ENCODE peak calls at places on chromosomes 16 and 17, in seven cellular contexts. V, S, A, X, G, L and J are unnamed samples.

GRCh38 chr16:50467943-50468748 is 80.0 kb upstream of the NKD1 start:
- DNase-seq in V (no peak), S (peak; percentile 25), A (no peak), X (no peak), G (peak; percentile 69), L (no peak), J (peak; percentile 13)

GRCh38 chr16:26317885-26318284 is 626.1 kb downstream of the HS3ST4 start:
- DNase-seq in V (no peak), S (no peak), A (no peak), X (no peak), G (no peak), L (no peak), J (no peak)

GRCh38 chr17:39517224-39517623 is 55.9 kb downstream of the CDK12 start:
- DNase-seq in V (no peak), S (no peak), A (no peak), X (no peak), G (no peak), L (no peak), J (no peak)

GRCh38 chr17:30221346-30221745 is 14.2 kb downstream of the SLC6A4 start:
- DNase-seq in V (no peak), S (no peak), A (no peak), X (no peak), G (no peak), L (no peak), J (no peak)

GRCh38 chr16:11047939-11048500 is 103.7 kb downstream of the CLEC16A start:
- DNase-seq in V (no peak), S (no peak), A (peak; percentile 24), X (no peak), G (no peak), L (peak; percentile 8), J (no peak)

GRCh38 chr17:46772013-46772878 is 46.2 kb downstream of the WNT3 start:
- DNase-seq in V (no peak), S (peak; percentile 49), A (no peak), X (no peak), G (no peak), L (no peak), J (no peak)

GRCh38 chr17:57637668-57638010 is 107.5 kb downstream of the CCDC182 start:
- DNase-seq in V (no peak), S (no peak), A (no peak), X (no peak), G (no peak), L (no peak), J (no peak)

GRCh38 chr17:40772101-40772500 is at the start of gene KRT26:
- DNase-seq in V (no peak), S (no peak), A (no peak), X (no peak), G (no peak), L (no peak), J (no peak)

GRCh38 chr17:80068301-80069160 is 32.1 kb downstream of the CCDC40 start:
- DNase-seq in V (no peak), S (no peak), A (peak; percentile 35), X (no peak), G (peak; percentile 44), L (peak; percentile 77), J (no peak)

GRCh38 chr17:81518113-81518784 is 5.7 kb upstream of the ACTG1 start:
- DNase-seq in V (no peak), S (no peak), A (no peak), X (no peak), G (no peak), L (no peak), J (peak; percentile 51)

GRCh38 chr16:53770641-53771040 is 66.7 kb downstream of the FTO start:
- DNase-seq in V (no peak), S (no peak), A (no peak), X (no peak), G (no peak), L (no peak), J (no peak)

GRCh38 chr16:83300326-83300725 is 507.5 kb upstream of the HSBP1 start:
- DNase-seq in V (no peak), S (no peak), A (no peak), X (no peak), G (peak; percentile 10), L (no peak), J (no peak)

GRCh38 chr17:28750178-28751047 is 6.6 kb downstream of the TRAF4 start:
- DNase-seq in V (peak; percentile 81), S (peak; percentile 93), A (peak; percentile 91), X (peak; percentile 85), G (peak; percentile 87), L (peak; percentile 96), J (peak; percentile 95)

GRCh38 chr17:34580685-34581445 is 1.5 kb downstream of the TMEM132E start:
- DNase-seq in V (no peak), S (no peak), A (no peak), X (no peak), G (peak; percentile 43), L (no peak), J (no peak)

GRCh38 chr17:34248807-34249496 is 6.1 kb upstream of the CCL2 start:
- DNase-seq in V (no peak), S (peak; percentile 88), A (no peak), X (no peak), G (no peak), L (no peak), J (no peak)

GRCh38 chr16:69113216-69113615 is 7.8 kb downstream of the HAS3 start:
- DNase-seq in V (no peak), S (no peak), A (no peak), X (no peak), G (no peak), L (no peak), J (no peak)

GRCh38 chr16:57807968-57808528 is 5.8 kb upstream of the KIFC3 start:
- DNase-seq in V (peak; percentile 56), S (peak; percentile 95), A (peak; percentile 54), X (peak; percentile 59), G (peak; percentile 70), L (peak; percentile 89), J (peak; percentile 63)

GRCh38 chr16:55329791-55330190 is 5.8 kb downstream of the IRX6 start:
- DNase-seq in V (no peak), S (no peak), A (no peak), X (no peak), G (no peak), L (no peak), J (no peak)

GRCh38 chr17:71905632-71906031 is 215.2 kb upstream of the SOX9 start:
- DNase-seq in V (no peak), S (peak; percentile 5), A (no peak), X (no peak), G (no peak), L (no peak), J (no peak)

GRCh38 chr16:56983211-56983751 is 6.1 kb upstream of the NLRC5 start:
- DNase-seq in V (no peak), S (no peak), A (no peak), X (no peak), G (no peak), L (no peak), J (no peak)

GRCh38 chr17:63698886-63699637 is 863 bp downstream of the LIMD2 start:
- DNase-seq in V (peak; percentile 92), S (peak; percentile 98), A (no peak), X (no peak), G (peak; percentile 55), L (peak; percentile 79), J (peak; percentile 95)
- H3K4me3 ChIP-seq in V (peak overlapping the region; percentile 81), S (peak overlapping the region; percentile 76), A (peak overlapping the region; percentile 27), X (peak overlapping the region; percentile 60), G (peak overlapping the region; percentile 63), L (peak overlapping the region; percentile 73), J (peak overlapping the region; percentile 87)

DNA sequence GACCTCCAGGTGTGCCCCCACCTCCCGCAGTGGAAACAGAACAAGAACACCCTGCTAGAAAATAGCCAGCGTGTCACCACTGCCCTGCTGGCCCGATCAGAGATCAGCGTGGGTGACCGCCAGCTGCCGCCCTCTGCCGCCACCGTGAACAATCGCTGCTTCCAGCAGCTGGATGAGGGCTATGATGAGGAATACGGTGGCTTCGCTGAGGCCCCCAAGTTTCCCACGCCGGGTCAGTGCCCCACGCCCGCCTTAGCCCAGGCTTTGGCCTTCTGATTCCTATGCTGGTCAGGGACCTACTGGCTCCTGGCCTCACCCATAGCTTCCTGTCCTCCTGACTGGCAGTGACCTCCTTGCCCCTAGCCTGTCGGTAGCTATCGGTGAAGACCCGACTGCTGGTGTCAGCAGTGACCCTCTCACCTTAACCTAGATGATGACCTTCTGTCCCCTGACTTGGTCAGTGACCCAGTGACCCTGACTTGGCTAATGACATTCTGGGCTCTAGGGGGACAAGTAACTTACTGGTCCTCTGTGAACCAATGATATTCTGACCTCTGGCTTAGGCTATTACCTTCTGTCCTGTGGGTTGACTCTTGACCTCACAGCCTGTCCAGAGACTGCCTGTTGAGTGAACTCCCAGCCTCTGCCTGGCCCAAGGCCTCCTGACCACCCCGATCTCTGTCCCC is 2.4 kb downstream of the SPATA20 start:
- DNase-seq in V (no peak), S (no peak), A (no peak), X (no peak), G (no peak), L (no peak), J (no peak)
- TF ChIP-seq CTCF in V (no peak), S (no peak), A (no peak), X (no peak), G (no peak), L (no peak), J (no peak)

DNA sequence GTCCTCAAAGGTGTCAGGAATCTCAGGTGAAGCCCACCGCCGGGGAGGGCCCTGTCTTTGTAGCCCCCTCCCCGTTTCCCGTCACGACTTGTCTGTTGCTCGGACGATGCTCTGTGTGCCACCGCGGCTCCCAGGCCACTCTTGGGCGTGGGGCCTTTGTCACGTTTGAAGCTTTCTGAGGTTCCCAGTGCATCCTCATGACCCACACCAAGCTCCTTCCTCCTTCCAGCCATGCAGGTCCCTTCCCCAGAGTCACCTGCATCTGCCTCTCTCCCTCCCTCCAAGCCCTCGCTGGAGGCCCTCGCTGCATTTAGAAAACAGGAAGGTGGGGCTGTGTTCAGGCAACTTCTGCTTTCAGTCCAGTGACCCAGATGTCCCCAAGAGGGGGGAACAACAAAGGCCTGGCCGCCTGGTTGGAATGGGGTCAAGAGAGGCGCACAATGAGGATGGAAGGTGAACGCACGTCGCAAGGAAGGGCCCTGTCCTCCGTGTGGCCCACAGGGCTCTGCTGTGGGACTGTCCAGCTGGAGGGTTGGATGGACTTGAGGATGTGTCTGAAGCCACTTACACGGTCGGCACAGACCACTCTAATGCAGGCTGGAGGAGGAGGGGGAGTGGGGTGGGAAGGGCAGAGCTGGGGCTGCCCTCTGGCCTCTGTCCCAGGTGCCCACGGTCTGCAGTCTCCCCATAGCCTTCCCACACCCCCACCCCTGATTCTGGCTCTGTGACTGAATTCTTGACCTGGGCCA is 59.8 kb downstream of the OR1D5 start:
- DNase-seq in V (no peak), S (peak; percentile 45), A (no peak), X (no peak), G (no peak), L (no peak), J (peak; percentile 73)
- H3K4me3 ChIP-seq in V (peak overlapping the region; percentile 84), S (no peak overlapping the region), A (peak overlapping the region; percentile 7), X (peak overlapping the region; percentile 9), G (no peak overlapping the region), L (peak overlapping the region; percentile 49), J (peak overlapping the region; percentile 18)

DNA sequence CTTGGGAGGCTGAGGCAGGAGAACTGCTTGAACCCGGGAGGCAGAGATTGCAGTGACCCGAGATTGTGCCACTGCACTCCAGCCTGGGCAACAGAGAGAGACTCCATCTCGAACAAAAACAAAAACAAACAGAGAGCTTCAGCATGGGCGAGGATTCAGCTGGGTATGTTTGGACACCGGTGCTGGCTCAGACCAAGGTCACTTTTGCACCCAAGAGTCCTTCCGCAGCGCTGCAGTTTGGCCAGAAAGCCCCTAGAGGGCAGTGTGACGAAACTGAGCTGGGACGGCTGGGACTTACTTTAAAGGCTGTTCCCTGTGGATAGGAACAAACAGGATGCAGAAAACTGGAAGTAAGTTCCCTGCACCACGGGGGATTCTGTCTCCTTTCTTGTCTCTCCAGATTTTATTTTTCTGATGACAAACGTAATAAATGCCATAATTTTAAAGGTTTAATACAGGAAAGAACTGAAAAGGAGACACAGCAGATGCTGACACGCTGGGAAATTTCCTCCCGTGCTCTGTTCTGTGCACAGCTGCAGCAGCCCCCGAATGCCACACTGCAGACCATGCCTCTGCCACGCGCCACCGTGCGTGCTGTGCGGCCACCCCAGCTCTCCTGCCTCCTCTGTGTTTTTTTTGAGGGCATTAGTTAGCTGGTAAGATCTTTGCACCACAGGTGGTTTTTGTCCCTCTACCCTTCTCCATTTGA is 25.2 kb upstream of the USP36 start:
- DNase-seq in V (peak; percentile 60), S (peak; percentile 70), A (peak; percentile 83), X (peak; percentile 73), G (peak; percentile 78), L (peak; percentile 90), J (peak; percentile 68)
- TF ChIP-seq CTCF in V (peak; percentile 97), S (peak; percentile 92), A (peak; percentile 85), X (peak; percentile 98), G (peak; percentile 96), L (peak; percentile 96), J (peak; percentile 87)